ENCODE peak calls at places on chromosome 5, in seven cellular contexts. M is mesenchymal stem cell, C is AG04450, S is DND-41, D is Panc1, N is GM23338, Q is NT2/D1. W is an unnamed sample.

GRCh38 chr5:150522504-150523464 is 14.9 kb downstream of the NDST1 start:
- DNase-seq in M (no peak), C (no peak), S (no peak), D (no peak), N (no peak), Q (no peak), W (no peak)

GRCh38 chr5:32088214-32088613 is 85.9 kb downstream of the GOLPH3 start:
- DNase-seq in M (no peak), C (no peak), S (no peak), D (no peak), N (no peak), Q (no peak), W (no peak)

GRCh38 chr5:60487466-60487865 is 212.5 kb downstream of the DEPDC1B start:
- DNase-seq in M (no peak), C (no peak), S (no peak), D (no peak), N (no peak), Q (no peak), W (no peak)

GRCh38 chr5:144142030-144142825 is 28.2 kb downstream of the YIPF5 start:
- DNase-seq in M (peak), C (peak), S (no peak), D (peak), N (peak), Q (peak), W (no peak)

GRCh38 chr5:37983463-37983862 is 143.6 kb upstream of the GDNF start:
- DNase-seq in M (no peak), C (no peak), S (no peak), D (no peak), N (no peak), Q (no peak), W (no peak)

GRCh38 chr5:5767286-5767928 is 344.9 kb downstream of the ICE1 start:
- DNase-seq in M (no peak), C (no peak), S (no peak), D (no peak), N (no peak), Q (no peak), W (no peak)

GRCh38 chr5:270340-270739 is 1.1 kb upstream of the PDCD6 start:
- DNase-seq in M (no peak), C (no peak), S (no peak), D (no peak), N (no peak), Q (no peak), W (no peak)

GRCh38 chr5:16757146-16757545 is 140.3 kb upstream of the RETREG1 start:
- DNase-seq in M (no peak), C (no peak), S (no peak), D (no peak), N (no peak), Q (no peak), W (no peak)

GRCh38 chr5:154366353-154366752 is 79.4 kb upstream of the SAP30L start:
- DNase-seq in M (peak), C (no peak), S (no peak), D (no peak), N (no peak), Q (no peak), W (no peak)

GRCh38 chr5:15367501-15367900 is 132.5 kb upstream of the FBXL7 start:
- DNase-seq in M (no peak), C (no peak), S (no peak), D (no peak), N (no peak), Q (no peak), W (no peak)

GRCh38 chr5:78985407-78986223 is 505 bp upstream of the ARSB start:
- DNase-seq in M (peak), C (peak), S (peak), D (no peak), N (peak), Q (no peak), W (peak)

GRCh38 chr5:180644129-180644824 is 5.1 kb downstream of the FLT4 start:
- DNase-seq in M (no peak), C (no peak), S (no peak), D (no peak), N (no peak), Q (no peak), W (no peak)

GRCh38 chr5:125865166-125865815 is 557.9 kb upstream of the GRAMD2B start:
- DNase-seq in M (no peak), C (no peak), S (no peak), D (no peak), N (no peak), Q (no peak), W (no peak)

GRCh38 chr5:115962565-115963402 is 509 bp downstream of the LVRN start:
- DNase-seq in M (peak), C (no peak), S (no peak), D (no peak), N (peak), Q (no peak), W (no peak)

GRCh38 chr5:95392593-95393182 is 1.5 kb downstream of the FAM81B start:
- DNase-seq in M (peak), C (no peak), S (no peak), D (no peak), N (peak), Q (peak), W (no peak)

GRCh38 chr5:5886812-5887486 is 464.5 kb downstream of the ICE1 start:
- DNase-seq in M (no peak), C (no peak), S (no peak), D (no peak), N (peak), Q (no peak), W (no peak)

GRCh38 chr5:52453176-52453575 is 334.5 kb upstream of the ITGA1 start:
- DNase-seq in M (no peak), C (no peak), S (no peak), D (no peak), N (peak), Q (no peak), W (no peak)

GRCh38 chr5:41788800-41789395 is 81.3 kb downstream of the OXCT1 start:
- DNase-seq in M (peak), C (no peak), S (no peak), D (no peak), N (no peak), Q (no peak), W (no peak)

GRCh38 chr5:77842247-77842646 is 66.1 kb upstream of the TBCA start:
- DNase-seq in M (no peak), C (no peak), S (no peak), D (no peak), N (no peak), Q (no peak), W (no peak)

GRCh38 chr5:152397581-152397980 is 7.5 kb downstream of the NMUR2 start:
- DNase-seq in M (no peak), C (no peak), S (no peak), D (no peak), N (no peak), Q (no peak), W (no peak)

GRCh38 chr5:94707359-94707758 is 88.9 kb downstream of the SLF1 start:
- DNase-seq in M (no peak), C (no peak), S (peak), D (no peak), N (peak), Q (no peak), W (no peak)

GRCh38 chr5:60522299-60522915 is 177.6 kb downstream of the DEPDC1B start:
- DNase-seq in M (peak), C (no peak), S (no peak), D (no peak), N (no peak), Q (no peak), W (no peak)

GRCh38 chr5:55679556-55679955 is 32.6 kb downstream of the SLC38A9 start:
- DNase-seq in M (peak), C (no peak), S (no peak), D (no peak), N (no peak), Q (no peak), W (no peak)

GRCh38 chr5:65190328-65191053 is 291.2 kb downstream of the ADAMTS6 start:
- DNase-seq in M (peak), C (peak), S (no peak), D (no peak), N (no peak), Q (no peak), W (no peak)

GRCh38 chr5:137693951-137694721 is 41.8 kb downstream of the KLHL3 start:
- DNase-seq in M (no peak), C (no peak), S (no peak), D (no peak), N (no peak), Q (no peak), W (no peak)

GRCh38 chr5:42366051-42366450 is 57.2 kb upstream of the GHR start:
- DNase-seq in M (no peak), C (no peak), S (no peak), D (no peak), N (no peak), Q (no peak), W (no peak)

GRCh38 chr5:160938532-160938931 is 86.5 kb upstream of the ATP10B start:
- DNase-seq in M (no peak), C (no peak), S (no peak), D (no peak), N (no peak), Q (no peak), W (no peak)

GRCh38 chr5:179187229-179187678 is 127.1 kb downstream of the ZNF354C start:
- DNase-seq in M (peak), C (no peak), S (no peak), D (no peak), N (peak), Q (peak), W (no peak)

GRCh38 chr5:69414885-69415583 is at the start of gene MARVELD2:
- DNase-seq in M (peak), C (no peak), S (no peak), D (peak), N (peak), Q (peak), W (peak)
- H3K4me3 ChIP-seq in M (peak), C (peak), S (no peak), D (peak), N (peak), Q (peak), W (peak)

GRCh38 chr5:175655411-175655810 is 2.5 kb upstream of the HRH2 start:
- DNase-seq in M (no peak), C (no peak), S (no peak), D (no peak), N (no peak), Q (no peak), W (no peak)

GRCh38 chr5:175656966-175657365 is 905 bp upstream of the HRH2 start:
- DNase-seq in M (no peak), C (no peak), S (no peak), D (no peak), N (no peak), Q (no peak), W (no peak)

GRCh38 chr5:175659546-175660248 is 1.8 kb downstream of the HRH2 start:
- DNase-seq in M (no peak), C (no peak), S (no peak), D (no peak), N (no peak), Q (no peak), W (no peak)

GRCh38 chr5:175658299-175659145 is 651 bp downstream of the HRH2 start:
- DNase-seq in M (no peak), C (no peak), S (peak), D (no peak), N (peak), Q (no peak), W (no peak)

DNA sequence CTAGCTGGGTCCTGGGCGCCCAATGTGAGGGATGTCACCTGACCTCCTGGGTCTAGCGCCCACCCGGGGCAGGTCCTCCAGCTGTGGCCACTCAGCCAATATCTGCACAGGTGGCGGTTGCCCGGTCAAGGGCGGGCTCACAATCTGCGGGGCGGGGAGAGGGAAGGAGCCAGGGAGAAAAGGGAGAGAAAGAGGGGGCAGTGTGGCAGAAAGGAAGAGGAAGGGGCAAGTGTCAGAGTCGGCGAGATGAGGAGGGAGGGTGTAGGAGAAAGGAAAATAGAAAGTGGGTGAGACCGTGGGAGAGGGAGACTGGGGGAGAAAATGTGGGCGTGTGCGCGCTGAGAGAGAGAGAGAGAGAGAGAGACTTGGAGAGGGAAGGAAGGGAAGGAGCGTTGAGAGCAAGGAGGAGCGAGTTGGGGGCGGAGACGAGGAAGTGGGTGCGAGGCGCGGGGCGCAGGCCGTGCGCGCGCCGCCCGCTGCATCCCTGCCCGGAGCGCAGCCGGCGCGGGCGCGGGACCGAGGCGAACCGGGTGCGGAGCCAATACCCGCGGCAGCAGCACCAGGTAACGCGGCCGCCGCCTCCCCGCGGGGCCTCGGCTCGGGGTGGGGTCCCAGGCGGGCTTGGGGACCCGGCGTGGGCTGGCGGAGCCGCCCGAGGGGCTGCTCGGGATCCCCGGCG is at the start of gene HRH2:
- DNase-seq in M (peak), C (no peak), S (peak), D (no peak), N (peak), Q (no peak), W (peak)
- H3K4me3 ChIP-seq in M (peak), C (no peak), S (peak), D (peak), N (peak), Q (peak), W (peak)

GRCh38 chr5:131979816-131980215 is 31.6 kb downstream of the ACSL6 start:
- DNase-seq in M (no peak), C (no peak), S (no peak), D (no peak), N (no peak), Q (no peak), W (no peak)
- H3K4me3 ChIP-seq in M (no peak), C (no peak), S (no peak), D (no peak), N (no peak), Q (no peak), W (no peak)

GRCh38 chr5:172004824-172005237 is 1.6 kb downstream of the FBXW11 start:
- DNase-seq in M (peak), C (no peak), S (no peak), D (no peak), N (no peak), Q (no peak), W (no peak)
- H3K4me3 ChIP-seq in M (no peak), C (peak), S (peak), D (peak), N (peak), Q (peak), W (peak)

DNA sequence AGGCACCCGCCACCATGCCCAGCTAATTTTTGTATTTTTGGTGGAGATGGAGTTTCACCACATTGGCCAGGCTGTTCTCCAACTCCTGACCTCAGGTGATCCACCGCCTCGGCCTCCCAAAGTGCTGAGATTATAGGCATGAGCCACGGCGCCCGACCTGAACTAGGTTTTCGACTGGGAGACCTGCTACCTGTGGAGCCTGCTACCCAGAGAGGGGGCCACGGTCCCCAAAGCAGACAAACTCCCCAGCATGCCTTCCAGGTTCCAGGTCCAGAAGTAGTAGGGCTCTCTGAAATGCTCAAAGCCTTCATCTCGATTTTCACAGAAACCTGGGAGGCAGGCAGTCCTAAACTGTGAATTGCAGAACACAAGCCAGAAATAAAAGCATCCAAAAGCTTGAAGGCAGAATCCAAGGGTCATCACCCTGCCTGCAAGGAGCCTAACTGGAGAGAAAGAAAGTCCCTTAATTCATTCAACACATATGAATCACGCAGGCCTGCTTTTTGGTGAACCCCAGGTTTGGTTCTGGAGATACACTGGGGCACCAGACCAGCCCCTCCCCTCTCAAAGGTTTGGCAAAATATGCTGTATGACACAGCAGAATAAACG is 4.6 kb upstream of the IRF1 start:
- DNase-seq in M (no peak), C (no peak), S (no peak), D (no peak), N (no peak), Q (no peak), W (no peak)
- H3K4me3 ChIP-seq in M (no peak), C (peak), S (peak), D (peak), N (peak), Q (peak), W (peak)

DNA sequence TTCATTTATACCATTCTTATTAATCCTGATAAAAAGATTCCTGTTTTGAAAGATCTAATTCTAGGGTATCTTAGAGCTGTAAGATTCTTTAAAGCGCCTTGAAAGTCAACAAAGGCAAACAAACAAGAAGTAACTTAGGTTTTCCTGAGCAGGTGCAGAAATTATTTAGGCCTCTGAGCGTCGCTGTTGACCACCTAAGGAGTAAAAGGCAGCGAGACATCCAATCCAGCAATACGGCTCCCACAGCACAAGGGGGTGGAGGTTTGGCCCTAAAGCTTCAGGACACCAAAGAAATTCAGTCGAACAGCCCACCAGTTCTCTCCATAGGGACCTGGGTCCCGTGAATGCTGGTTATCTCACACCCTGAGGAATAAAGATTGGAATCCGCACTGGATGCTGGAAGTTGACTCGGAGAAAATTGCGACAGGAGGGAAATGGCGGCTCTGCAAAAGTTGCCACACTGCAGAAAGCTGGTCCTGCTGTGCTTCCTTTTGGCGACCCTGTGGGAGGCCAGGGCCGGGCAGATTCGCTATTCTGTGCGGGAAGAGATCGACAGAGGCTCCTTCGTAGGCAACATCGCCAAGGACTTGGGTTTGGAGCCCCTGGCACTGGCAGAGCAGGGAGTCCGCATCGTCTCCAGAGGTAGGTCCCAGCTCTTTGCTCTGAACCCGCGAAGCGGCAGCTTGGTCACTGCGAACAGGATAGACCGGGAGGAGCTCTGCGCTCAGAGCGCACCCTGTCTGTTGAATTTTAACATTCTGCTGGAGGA is at the start of gene PCDHGA2:
- DNase-seq in M (no peak), C (no peak), S (no peak), D (no peak), N (peak), Q (peak), W (no peak)
- H3K4me3 ChIP-seq in M (no peak), C (peak), S (no peak), D (no peak), N (no peak), Q (no peak), W (no peak)

DNA sequence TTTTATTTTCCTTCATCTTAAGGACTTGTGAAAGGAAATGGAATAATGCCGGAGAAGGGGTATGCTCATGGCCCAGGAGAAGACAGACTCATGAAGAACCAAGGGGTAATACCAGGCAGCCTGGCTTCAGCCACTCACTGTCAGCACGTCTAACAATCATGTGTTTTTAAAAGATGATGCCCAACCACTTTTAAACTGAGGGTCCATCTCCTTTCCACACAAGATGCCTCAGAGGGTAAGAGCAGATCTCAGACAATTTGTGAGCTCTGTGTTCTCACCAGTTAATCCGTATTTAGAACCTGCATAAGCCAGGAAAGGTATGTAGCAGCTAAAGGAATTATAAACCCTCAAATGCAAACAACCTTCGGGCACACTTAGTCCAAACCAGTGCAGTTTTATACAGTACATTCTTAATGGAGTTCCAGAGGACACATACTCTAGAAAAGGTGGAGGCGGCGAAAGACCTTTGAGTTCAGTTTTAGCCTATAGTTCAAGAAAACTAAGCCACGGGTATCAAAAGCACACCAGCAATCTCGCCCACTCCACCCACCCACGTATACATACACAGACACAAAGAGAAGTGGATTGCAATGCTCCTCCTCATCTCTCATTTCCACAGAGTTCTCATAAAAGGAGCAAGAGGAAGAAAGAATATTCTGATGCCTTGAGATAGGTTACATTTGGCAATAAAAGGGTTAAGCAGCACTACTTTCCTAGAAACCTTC is 2.6 kb downstream of the DIAPH1 start:
- DNase-seq in M (no peak), C (no peak), S (no peak), D (no peak), N (no peak), Q (no peak), W (no peak)
- H3K4me3 ChIP-seq in M (no peak), C (no peak), S (no peak), D (peak), N (peak), Q (no peak), W (peak)

GRCh38 chr5:177403826-177404640 is 3.6 kb upstream of the PFN3 start:
- DNase-seq in M (peak), C (peak), S (peak), D (no peak), N (peak), Q (no peak), W (peak)
- H3K4me3 ChIP-seq in M (peak), C (peak), S (no peak), D (peak), N (peak), Q (peak), W (peak)

GRCh38 chr5:135033026-135033861 is 784 bp downstream of the PITX1 start:
- DNase-seq in M (peak), C (peak), S (peak), D (no peak), N (peak), Q (no peak), W (no peak)

GRCh38 chr5:135032613-135033025 is 1.4 kb downstream of the PITX1 start:
- DNase-seq in M (peak), C (no peak), S (no peak), D (no peak), N (no peak), Q (no peak), W (no peak)

GRCh38 chr5:135034963-135035677 is 1.1 kb upstream of the PITX1 start:
- DNase-seq in M (no peak), C (no peak), S (no peak), D (no peak), N (no peak), Q (no peak), W (no peak)

GRCh38 chr5:135034186-135034962 is at the start of gene PITX1:
- DNase-seq in M (peak), C (peak), S (peak), D (no peak), N (peak), Q (no peak), W (no peak)

DNA sequence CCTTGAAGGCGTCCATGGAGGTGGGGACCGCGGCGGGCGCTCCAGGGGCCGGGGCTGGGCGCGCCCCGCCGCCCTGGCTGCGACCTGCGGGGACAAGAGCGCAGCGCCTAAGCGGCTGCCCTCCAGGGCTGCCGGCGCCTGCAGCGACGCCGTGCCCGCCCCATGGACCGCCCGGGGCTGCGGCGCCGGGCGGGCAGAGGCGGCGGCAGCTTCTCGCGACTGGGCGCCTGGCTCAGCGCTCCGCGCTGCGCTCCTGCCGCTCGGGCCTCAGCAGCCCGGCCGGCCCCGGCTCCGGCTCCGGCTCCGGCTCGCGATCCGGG is 202 bp downstream of the PITX1 start:
- DNase-seq in M (no peak), C (no peak), S (no peak), D (no peak), N (no peak), Q (no peak), W (no peak)
- H3K4me3 ChIP-seq in M (peak), C (peak), S (peak), D (peak), N (peak), Q (peak), W (no peak)

W was measured in CD8-positive, alpha-beta T cell.